ENCODE peak calls at places on chromosome 1, in ten cellular contexts. Q is RWPE2, T is hepatocyte, L is cardiac muscle cell, R is endodermal cell, M is Caco-2, K is stomach, O is prostate gland, Z is lower lobe of right lung, A is right lobe of liver. I is an unnamed sample.

GRCh38 chr1:162010175-162010506 is 13.5 kb downstream of the OLFML2B start:
- DNase-seq in O (no peak), Z (no peak), A (no peak), L (no peak), K (no peak), Q (no peak), R (no peak), T (no peak), M (no peak), I (no peak)

GRCh38 chr1:89779541-89779940 is 41.3 kb upstream of the LRRC8D start:
- DNase-seq in O (no peak), L (no peak), R (no peak), K (no peak), M (no peak), A (no peak), Q (no peak), T (no peak), Z (no peak), I (no peak)

GRCh38 chr1:93864175-93864574 is 14.8 kb downstream of the DNTTIP2 start:
- DNase-seq in O (no peak), T (no peak), M (no peak), R (peak; percentile 67), Q (no peak), A (no peak), K (no peak), Z (no peak), L (no peak), I (no peak)

GRCh38 chr1:94383966-94384408 is 34.2 kb upstream of the ABCD3 start:
- DNase-seq in T (peak; percentile 82), M (peak; percentile 82), Z (no peak), O (no peak), Q (no peak), K (no peak), A (no peak), L (peak; percentile 87), R (no peak), I (no peak)

GRCh38 chr1:199945591-199945990 is 81.9 kb upstream of the NR5A2 start:
- DNase-seq in A (no peak), O (no peak), L (no peak), Q (no peak), M (no peak), T (no peak), Z (no peak), R (no peak), K (no peak), I (no peak)

GRCh38 chr1:117527566-117528102 is 78.2 kb upstream of the TENT5C start:
- DNase-seq in L (peak; percentile 31), Z (no peak), T (no peak), O (no peak), M (no peak), Q (no peak), A (no peak), K (no peak), R (no peak), I (no peak)

GRCh38 chr1:223717695-223718363 is 5.5 kb downstream of the CAPN2 start:
- DNase-seq in Q (no peak), O (no peak), K (no peak), A (no peak), R (peak; percentile 74), L (no peak), T (peak; percentile 4), M (no peak), Z (no peak), I (no peak)

GRCh38 chr1:43874716-43875115 is 58.9 kb upstream of the ARTN start:
- DNase-seq in R (no peak), A (no peak), O (no peak), L (no peak), M (no peak), Q (no peak), K (no peak), Z (no peak), T (no peak), I (no peak)

GRCh38 chr1:29099286-29099685 is 24.4 kb downstream of the TMEM200B start:
- DNase-seq in O (no peak), Z (no peak), A (no peak), L (no peak), M (no peak), R (no peak), Q (no peak), K (no peak), T (no peak), I (no peak)

GRCh38 chr1:50858761-50859160 is 101.3 kb downstream of the FAF1 start:
- DNase-seq in R (no peak), Q (no peak), L (no peak), T (no peak), Z (no peak), A (no peak), O (no peak), K (no peak), M (no peak), I (no peak)

GRCh38 chr1:16088996-16089395 is 15.5 kb upstream of the FAM131C start:
- DNase-seq in L (peak; percentile 89), Q (no peak), T (peak; percentile 47), R (peak; percentile 54), A (no peak), M (no peak), K (no peak), Z (no peak), O (no peak), I (no peak)

GRCh38 chr1:107879338-107879737 is 85.6 kb downstream of the VAV3 start:
- DNase-seq in T (no peak), L (peak; percentile 41), M (peak; percentile 0), Q (no peak), O (no peak), Z (no peak), A (no peak), K (no peak), R (no peak), I (no peak)

GRCh38 chr1:225361176-225361575 is 66.7 kb downstream of the LBR start:
- DNase-seq in R (no peak), K (no peak), Q (no peak), A (no peak), L (no peak), T (no peak), O (no peak), Z (no peak), M (no peak), I (no peak)

GRCh38 chr1:201506092-201506491 is 831 bp downstream of the CSRP1 start:
- DNase-seq in K (no peak), Z (no peak), A (no peak), M (no peak), O (no peak), Q (no peak), R (no peak), T (no peak), L (no peak), I (no peak)

GRCh38 chr1:201506573-201507567 is at the start of gene CSRP1:
- DNase-seq in R (peak; percentile 72), Q (peak; percentile 81), K (peak; percentile 90), M (peak; percentile 78), Z (peak; percentile 92), T (peak; percentile 83), L (peak; percentile 91), A (peak; percentile 92), O (peak; percentile 78), I (peak; percentile 88)

GRCh38 chr1:201504799-201505504 is 2.0 kb downstream of the CSRP1 start:
- DNase-seq in K (no peak), R (no peak), Q (no peak), O (no peak), M (no peak), L (no peak), Z (no peak), T (peak; percentile 58), A (no peak), I (no peak)

GRCh38 chr1:201504179-201504631 is 2.7 kb downstream of the CSRP1 start:
- DNase-seq in M (no peak), K (no peak), O (no peak), A (no peak), R (no peak), Q (no peak), T (no peak), L (peak; percentile 66), Z (no peak), I (no peak)

GRCh38 chr1:201505505-201505893 is 1.4 kb downstream of the CSRP1 start:
- DNase-seq in K (no peak), M (no peak), Z (no peak), Q (no peak), O (no peak), L (peak; percentile 83), A (no peak), T (no peak), R (peak; percentile 72), I (no peak)
- H3K4me1 ChIP-seq in K (peaks cover 73% of the 10 kb centered on the region), M (peaks cover 59% of the 10 kb centered on the region), Z (peaks cover 78% of the 10 kb centered on the region), Q (peaks cover 37% of the 10 kb centered on the region), O (peaks cover 18% of the 10 kb centered on the region), L (peaks cover 44% of the 10 kb centered on the region), A (no peaks in the 10 kb centered on the region), T (peaks cover 41% of the 10 kb centered on the region), R (peaks cover 18% of the 10 kb centered on the region), I (peaks cover 60% of the 10 kb centered on the region)

DNA sequence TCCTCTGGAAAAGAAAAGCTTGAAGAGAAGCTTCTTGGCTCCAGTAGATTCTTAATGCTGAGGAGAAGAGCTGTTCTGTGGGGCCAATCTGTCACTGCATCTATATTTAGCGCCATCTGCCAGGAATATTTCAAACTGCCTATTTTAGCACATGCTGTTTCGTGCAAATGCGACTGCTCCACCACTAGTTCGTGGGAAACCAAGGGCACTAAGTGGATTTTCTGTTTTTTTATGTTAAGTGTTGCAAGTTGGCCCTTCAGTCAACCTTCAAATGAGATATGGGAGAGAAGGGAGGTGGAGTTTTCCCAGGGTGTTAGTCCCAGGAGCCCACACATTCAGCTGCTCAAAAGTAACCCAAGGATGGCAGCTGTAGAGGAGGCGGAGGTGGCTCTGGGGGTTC is 91.9 kb downstream of the TSEN15 start:
- DNase-seq in A (no peak), O (no peak), L (peak; percentile 43), Z (no peak), K (no peak), R (no peak), Q (no peak), M (no peak), T (no peak), I (no peak)
- TF ChIP-seq CTCF in A (no peak), O (peak; percentile 3), L (no peak), Z (no peak), K (no peak), R (no peak), Q (no peak), M (no peak), T (no peak), I (no peak)

GRCh38 chr1:33335020-33335419 is 14.1 kb upstream of the A3GALT2 start:
- DNase-seq in O (no peak), M (no peak), A (no peak), Q (no peak), R (no peak), L (peak; percentile 47), Z (no peak), T (no peak), K (no peak), I (no peak)
- H3K4me1 ChIP-seq in O (peaks cover 12% of the 10 kb centered on the region), M (peaks cover 25% of the 10 kb centered on the region), A (peaks cover 2% of the 10 kb centered on the region), Q (peaks cover 49% of the 10 kb centered on the region), R (peaks cover 31% of the 10 kb centered on the region), L (peaks cover 25% of the 10 kb centered on the region), Z (peaks cover 89% of the 10 kb centered on the region), T (peaks cover 47% of the 10 kb centered on the region), K (peaks cover 93% of the 10 kb centered on the region), I (peaks cover 46% of the 10 kb centered on the region)

DNA sequence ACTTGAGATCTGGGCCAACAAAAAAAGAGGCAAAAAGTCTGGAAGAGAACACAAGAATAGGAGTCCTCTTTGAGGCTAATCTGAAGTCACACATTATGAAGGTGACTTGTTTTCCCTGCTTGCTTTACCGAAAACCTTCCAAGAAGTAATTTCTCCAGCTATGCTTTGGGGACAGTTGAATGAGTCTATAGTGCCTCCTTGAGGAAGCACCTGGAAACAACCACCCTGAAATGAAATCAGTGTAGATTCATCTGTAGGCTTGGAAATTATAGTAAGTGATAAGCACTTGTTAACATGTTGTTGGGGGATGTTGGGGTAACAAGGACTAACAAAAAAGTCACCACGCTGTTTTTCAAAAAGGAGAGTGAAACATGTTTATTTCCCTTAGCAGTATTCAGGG is 23.4 kb upstream of the RPTN start:
- DNase-seq in Q (no peak), M (peak; percentile 14), L (peak; percentile 46), K (no peak), Z (no peak), O (no peak), A (no peak), T (no peak), R (peak; percentile 61), I (no peak)
- TF ChIP-seq CTCF in Q (peak; percentile 55), M (peak; percentile 38), L (peak; percentile 54), K (no peak), Z (peak; percentile 43), O (peak; percentile 41), A (peak; percentile 24), T (peak; percentile 29), R (peak; percentile 71), I (no peak)